ENCODE peak calls at places on chromosomes 7 and 10, in four cellular contexts. C is K562, S is HCT116, Q is H1. O is an unnamed sample.

GRCh38 chr10:123868058-123868995 is 23.3 kb downstream of the CPXM2 start:
- DNase-seq in C (no peak), S (no peak), Q (no peak), O (no peak)

GRCh38 chr10:130875116-130875515 is 436.4 kb downstream of the TCERG1L start:
- DNase-seq in C (no peak), S (no peak), Q (no peak), O (no peak)

GRCh38 chr7:105876091-105876963 is at the start of gene ATXN7L1:
- DNase-seq in C (peak; percentile 99), S (peak; percentile 95), Q (peak; percentile 90), O (no peak)

GRCh38 chr10:8056891-8057331 is 2.4 kb downstream of the GATA3 start:
- DNase-seq in C (no peak), S (no peak), Q (no peak), O (peak; percentile 32)

GRCh38 chr7:96330193-96330592 is 8.3 kb upstream of the SLC25A13 start:
- DNase-seq in C (no peak), S (no peak), Q (no peak), O (no peak)

GRCh38 chr10:80684217-80684616 is 146.5 kb downstream of the SH2D4B start:
- DNase-seq in C (peak; percentile 60), S (peak; percentile 70), Q (no peak), O (no peak)

GRCh38 chr7:156220078-156220605 is 407.9 kb upstream of the SHH start:
- DNase-seq in C (no peak), S (no peak), Q (no peak), O (no peak)

GRCh38 chr7:1733206-1733907 is 63.3 kb downstream of the ELFN1 start:
- DNase-seq in C (no peak), S (no peak), Q (no peak), O (no peak)

GRCh38 chr10:17454801-17455520 is 566 bp upstream of the ST8SIA6 start:
- DNase-seq in C (peak; percentile 90), S (peak; percentile 64), Q (no peak), O (no peak)

GRCh38 chr7:29764227-29764626 is 42.1 kb upstream of the WIPF3 start:
- DNase-seq in C (peak; percentile 34), S (no peak), Q (no peak), O (no peak)

GRCh38 chr7:158809596-158809995 is 19.7 kb downstream of the ESYT2 start:
- DNase-seq in C (no peak), S (no peak), Q (no peak), O (no peak)

GRCh38 chr7:22846961-22847360 is 24.3 kb upstream of the TOMM7 start:
- DNase-seq in C (no peak), S (no peak), Q (no peak), O (no peak)

GRCh38 chr10:14244801-14245211 is 85.9 kb downstream of the FRMD4A start:
- DNase-seq in C (no peak), S (peak; percentile 35), Q (no peak), O (no peak)

GRCh38 chr7:28855538-28856217 is 102.5 kb downstream of the TRIL start:
- DNase-seq in C (peak; percentile 16), S (peak; percentile 92), Q (no peak), O (no peak)

GRCh38 chr7:25558605-25559004 is 330.3 kb upstream of the NPVF start:
- DNase-seq in C (no peak), S (no peak), Q (no peak), O (no peak)

GRCh38 chr7:29920491-29920890 is 69.1 kb downstream of the SCRN1 start:
- DNase-seq in C (no peak), S (no peak), Q (no peak), O (no peak)

GRCh38 chr7:133683182-133683454 is 430.2 kb downstream of the EXOC4 start:
- DNase-seq in C (peak; percentile 10), S (no peak), Q (no peak), O (no peak)

GRCh38 chr7:159063046-159063840 is 81.4 kb downstream of the VIPR2 start:
- DNase-seq in C (no peak), S (no peak), Q (no peak), O (no peak)

GRCh38 chr7:114911411-114911810 is 10.5 kb upstream of the MDFIC start:
- DNase-seq in C (no peak), S (no peak), Q (no peak), O (no peak)

GRCh38 chr7:153522261-153522660 is 529.9 kb upstream of the DPP6 start:
- DNase-seq in C (no peak), S (no peak), Q (no peak), O (no peak)

GRCh38 chr10:69729326-69730048 is 72.2 kb upstream of the COL13A1 start:
- DNase-seq in C (no peak), S (no peak), Q (no peak), O (no peak)

GRCh38 chr7:115127399-115128021 is 205.6 kb downstream of the MDFIC start:
- DNase-seq in C (no peak), S (no peak), Q (no peak), O (no peak)

GRCh38 chr10:33621143-33621542 is 286.7 kb upstream of the NRP1 start:
- DNase-seq in C (no peak), S (no peak), Q (no peak), O (no peak)

GRCh38 chr7:94395141-94396041 is 696 bp downstream of the COL1A2 start:
- DNase-seq in C (peak; percentile 83), S (peak; percentile 59), Q (no peak), O (peak; percentile 12)

GRCh38 chr7:148270576-148270975 is 320.0 kb upstream of the C7orf33 start:
- DNase-seq in C (no peak), S (no peak), Q (no peak), O (no peak)

GRCh38 chr7:127447326-127447945 is 54.9 kb upstream of the ZNF800 start:
- DNase-seq in C (peak; percentile 85), S (peak; percentile 74), Q (peak; percentile 64), O (peak; percentile 28)

GRCh38 chr10:126500866-126501265 is 112.6 kb upstream of the ADAM12 start:
- DNase-seq in C (no peak), S (no peak), Q (no peak), O (no peak)

DNA sequence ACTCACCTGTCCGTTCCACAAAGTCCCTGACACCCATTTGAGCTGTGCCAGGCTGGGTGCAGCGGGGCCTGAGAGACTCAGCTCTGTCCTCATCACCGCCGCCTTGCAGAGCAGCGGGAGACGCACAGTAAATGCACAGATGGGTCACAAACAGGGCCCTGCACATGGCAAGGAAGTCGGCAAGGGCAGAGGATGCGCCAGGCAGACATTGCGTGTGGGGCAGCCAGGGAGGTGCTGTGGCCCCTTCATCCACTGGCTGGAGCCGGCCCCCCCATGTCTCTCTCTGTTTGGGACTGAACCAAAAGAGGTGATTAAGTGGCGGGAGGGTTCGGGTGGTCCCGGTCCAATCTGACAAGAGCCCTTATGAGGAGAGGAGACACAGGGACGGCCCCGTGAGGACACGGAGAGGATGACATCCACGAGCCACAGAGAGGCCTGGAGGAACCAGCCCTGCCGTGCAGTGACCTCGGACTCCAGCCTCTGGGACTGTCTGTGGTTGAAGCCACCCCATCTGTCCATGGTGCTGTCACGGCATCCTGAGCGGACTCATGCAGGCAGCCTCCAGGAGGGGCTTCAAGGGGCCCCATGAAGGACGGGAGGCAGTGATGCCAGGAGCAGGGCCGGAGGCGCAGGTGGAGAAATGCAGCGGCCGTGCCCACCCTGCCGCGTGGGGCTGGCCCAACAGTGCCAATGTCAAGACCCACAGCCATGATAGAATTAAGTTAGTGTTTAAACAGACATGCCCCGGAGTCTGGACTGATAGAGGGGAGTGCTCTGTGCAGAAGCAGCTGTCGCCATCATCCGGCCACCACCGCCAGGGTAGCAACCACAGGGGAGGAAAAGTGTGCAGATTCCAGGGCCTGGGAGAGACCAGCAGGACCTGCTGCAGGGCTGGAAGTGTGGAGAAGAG is 28.4 kb upstream of the FOXL3 start:
- DNase-seq in C (no peak), S (no peak), Q (no peak), O (no peak)
- H3K9me3 ChIP-seq in C (peaks cover 12% of the 10 kb centered on the region), S (peaks cover 31% of the 10 kb centered on the region), Q (peaks cover 67% of the 10 kb centered on the region), O (no peaks in the 10 kb centered on the region)

DNA sequence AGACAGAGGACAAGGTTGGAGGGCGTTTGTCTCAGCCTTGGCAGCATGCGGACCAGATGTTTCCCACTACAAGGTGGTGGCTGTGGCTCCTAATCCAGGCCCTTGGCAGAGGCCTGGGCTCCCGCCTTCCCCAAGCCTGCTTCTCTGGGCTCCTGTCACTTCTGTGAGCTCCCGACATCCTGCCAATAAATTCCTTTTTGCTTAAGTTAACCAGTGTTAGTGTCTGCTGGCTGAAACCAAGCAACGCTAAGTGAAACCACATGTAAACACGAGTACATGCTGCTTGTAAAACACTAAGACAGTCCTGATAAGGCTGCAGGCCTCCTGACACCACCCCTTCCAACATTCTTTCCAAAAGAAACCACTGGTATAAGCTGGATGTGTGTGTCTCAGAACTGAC is 263.6 kb upstream of the ZMIZ1 start:
- DNase-seq in C (no peak), S (no peak), Q (no peak), O (no peak)
- TF ChIP-seq EGR1 in C (no peak), S (no peak), Q (no peak), O (no peak)

DNA sequence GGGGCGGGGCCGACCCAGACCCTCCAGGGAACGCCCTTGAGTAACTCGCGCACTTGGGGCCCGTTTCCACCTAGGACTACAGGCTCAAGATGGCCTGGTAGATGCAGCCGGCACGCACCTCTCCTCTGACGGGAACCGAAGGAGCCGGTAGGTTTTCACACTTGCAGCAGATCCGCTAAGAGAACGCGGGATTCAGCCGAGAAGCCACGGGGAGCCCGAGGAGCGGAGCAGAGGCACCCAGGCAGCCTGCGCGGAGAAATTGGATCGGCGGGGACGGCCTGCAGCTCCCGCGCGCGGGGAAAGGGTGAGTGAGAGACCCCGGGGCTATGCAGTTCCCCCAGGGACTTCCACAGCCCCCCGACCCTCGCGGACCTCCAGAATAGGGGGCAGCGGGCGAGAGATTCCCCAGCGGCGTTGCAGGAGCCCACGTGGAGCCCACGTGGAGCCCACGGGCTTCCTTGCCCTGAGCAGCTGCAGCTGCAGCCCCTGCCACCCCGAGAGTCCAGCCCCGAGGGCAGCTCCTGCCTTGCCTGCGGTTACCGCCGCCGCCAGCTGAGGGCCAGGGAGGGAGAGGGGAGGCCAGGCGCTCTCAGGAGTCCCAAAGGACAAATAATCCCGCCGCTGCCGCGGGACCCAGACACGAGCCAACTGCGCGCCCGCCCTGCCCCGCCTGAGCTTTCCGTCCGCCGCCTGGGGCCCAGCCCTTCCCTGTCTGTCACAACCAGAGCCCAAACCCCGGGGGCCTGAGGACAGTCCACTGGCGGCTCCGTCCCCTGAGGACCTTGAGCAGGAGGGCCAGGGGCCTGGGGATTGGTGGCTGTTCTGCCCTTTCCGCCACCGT is 13.1 kb downstream of the IFT22 start:
- DNase-seq in C (peak; percentile 87), S (no peak), Q (no peak), O (no peak)
- H3K9me3 ChIP-seq in C (peaks cover 16% of the 10 kb centered on the region), S (no peaks in the 10 kb centered on the region), Q (no peaks in the 10 kb centered on the region), O (no peaks in the 10 kb centered on the region)

GRCh38 chr7:132242192-132242812 is 334.0 kb downstream of the PLXNA4 start:
- DNase-seq in C (no peak), S (no peak), Q (no peak), O (no peak)
- TF ChIP-seq EGR1 in C (no peak), S (no peak), Q (no peak), O (no peak)

GRCh38 chr7:54796853-54797252 is 37.8 kb upstream of the SEC61G start:
- DNase-seq in C (no peak), S (no peak), Q (no peak), O (no peak)
- H3K9me3 ChIP-seq in C (no peaks in the 10 kb centered on the region), S (no peaks in the 10 kb centered on the region), Q (no peaks in the 10 kb centered on the region), O (no peaks in the 10 kb centered on the region)

DNA sequence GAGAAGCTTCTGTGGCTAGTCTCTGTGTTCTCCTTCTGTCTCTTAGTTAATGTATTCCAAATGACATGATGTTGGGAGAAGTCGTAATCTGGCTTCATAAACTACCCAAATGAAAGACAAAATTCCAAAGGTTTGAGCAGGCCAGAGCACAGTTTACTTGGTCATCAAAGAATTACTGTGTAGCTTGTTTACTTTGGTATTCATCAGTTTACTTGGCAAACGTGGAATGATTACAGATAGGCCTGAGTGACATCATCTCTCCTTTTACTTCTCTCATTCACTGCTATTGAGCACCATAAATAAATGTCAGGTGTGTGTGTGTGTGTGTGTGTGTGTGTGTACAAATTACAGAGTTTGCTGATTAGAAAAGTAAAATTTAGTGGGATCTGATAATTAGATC is 327.3 kb downstream of the PHTF2 start:
- DNase-seq in C (no peak), S (no peak), Q (no peak), O (no peak)
- TF ChIP-seq EGR1 in C (no peak), S (no peak), Q (no peak), O (no peak)